ENCODE peak calls at places on chromosomes 12 and 14, in seven cellular contexts. D, S, T, I, H, W and X are unnamed samples.

GRCh38 chr12:77494306-77494705 is 336.4 kb upstream of the NAV3 start:
- DNase-seq in D (no peak), S (no peak), T (no peak), I (no peak), H (no peak), W (no peak), X (no peak)

GRCh38 chr12:58639323-58639934 is 280.9 kb downstream of the LRIG3 start:
- DNase-seq in D (no peak), S (no peak), T (no peak), I (peak; percentile 71), H (no peak), W (no peak), X (no peak)

GRCh38 chr14:73749706-73750105 is 35.5 kb upstream of the PNMA1 start:
- DNase-seq in D (no peak), S (peak; percentile 71), T (no peak), I (no peak), H (no peak), W (no peak), X (no peak)

GRCh38 chr14:76584271-76584702 is 177.0 kb upstream of the VASH1 start:
- DNase-seq in D (no peak), S (no peak), T (no peak), I (no peak), H (no peak), W (no peak), X (no peak)

GRCh38 chr14:76812093-76812421 is 625 bp downstream of the ANGEL1 start:
- DNase-seq in D (no peak), S (no peak), T (no peak), I (no peak), H (no peak), W (no peak), X (peak; percentile 38)

GRCh38 chr14:61726772-61727658 is 31.7 kb downstream of the HIF1A start:
- DNase-seq in D (no peak), S (no peak), T (no peak), I (no peak), H (no peak), W (no peak), X (no peak)

GRCh38 chr12:34207858-34208257 is 185.6 kb downstream of the ALG10 start:
- DNase-seq in D (no peak), S (no peak), T (no peak), I (no peak), H (no peak), W (no peak), X (no peak)

GRCh38 chr14:55381561-55381960 is 30.1 kb downstream of the ATG14 start:
- DNase-seq in D (no peak), S (no peak), T (no peak), I (no peak), H (no peak), W (no peak), X (no peak)

GRCh38 chr12:98084950-98085349 is 430.4 kb upstream of the TMPO start:
- DNase-seq in D (no peak), S (no peak), T (no peak), I (no peak), H (no peak), W (no peak), X (no peak)

GRCh38 chr14:35858521-35859209 is 32.5 kb downstream of the BRMS1L start:
- DNase-seq in D (no peak), S (no peak), T (no peak), I (peak; percentile 70), H (no peak), W (no peak), X (no peak)

GRCh38 chr12:32264995-32265394 is 134.4 kb upstream of the FGD4 start:
- DNase-seq in D (no peak), S (no peak), T (no peak), I (peak; percentile 68), H (peak; percentile 55), W (no peak), X (no peak)

GRCh38 chr12:101792046-101792931 is 38.5 kb downstream of the GNPTAB start:
- DNase-seq in D (no peak), S (no peak), T (no peak), I (no peak), H (no peak), W (no peak), X (no peak)

GRCh38 chr14:46250113-46250703 is 401.4 kb downstream of the RPL10L start:
- DNase-seq in D (no peak), S (no peak), T (no peak), I (no peak), H (no peak), W (no peak), X (no peak)

GRCh38 chr12:43586646-43587245 is 34.7 kb upstream of the ADAMTS20 start:
- DNase-seq in D (no peak), S (no peak), T (no peak), I (no peak), H (no peak), W (no peak), X (no peak)

GRCh38 chr12:106987846-106988245 is 900 bp upstream of the MTERF2 start:
- DNase-seq in D (no peak), S (no peak), T (no peak), I (no peak), H (no peak), W (no peak), X (no peak)

GRCh38 chr14:60512952-60513554 is 4.1 kb downstream of the SIX6 start:
- DNase-seq in D (no peak), S (no peak), T (no peak), I (no peak), H (no peak), W (no peak), X (no peak)

GRCh38 chr14:89477391-89477790 is 60.4 kb upstream of the FOXN3 start:
- DNase-seq in D (no peak), S (peak; percentile 27), T (no peak), I (no peak), H (no peak), W (no peak), X (no peak)

DNA sequence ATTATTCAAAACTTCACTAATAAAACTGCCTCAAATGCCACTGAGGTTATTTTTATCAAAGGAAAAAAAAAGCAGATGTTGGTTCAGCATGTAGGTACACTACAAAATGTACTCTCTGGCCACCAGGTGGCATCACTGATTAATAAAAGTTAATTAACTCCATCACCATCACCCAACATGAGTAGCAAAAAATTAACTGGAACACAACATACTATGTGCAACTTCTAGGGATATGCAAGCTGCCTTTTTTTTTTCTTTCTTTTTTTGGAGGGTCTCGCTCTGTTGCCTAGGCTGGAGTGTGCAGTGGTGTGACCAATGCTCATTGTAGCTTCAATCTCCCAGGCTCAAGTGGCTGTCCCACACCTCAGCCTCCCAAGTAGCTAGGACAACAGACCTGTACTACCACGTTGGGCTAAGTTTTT is 43.8 kb upstream of the NR2C1 start:
- DNase-seq in D (peak; percentile 64), S (no peak), T (peak; percentile 32), I (peak; percentile 75), H (peak; percentile 84), W (no peak), X (no peak)
- H3K27ac ChIP-seq in D (no peak overlapping the region), S (no peak overlapping the region), T (peak overlapping the region; percentile 22), I (no peak overlapping the region), H (no peak overlapping the region), W (peak overlapping the region; percentile 57), X (no peak overlapping the region)

GRCh38 chr14:64556526-64556925 is 6.8 kb downstream of the PPP1R36 start:
- DNase-seq in D (no peak), S (no peak), T (no peak), I (peak; percentile 92), H (no peak), W (no peak), X (no peak)

GRCh38 chr14:64563696-64564095 is 13.9 kb downstream of the PPP1R36 start:
- DNase-seq in D (no peak), S (no peak), T (no peak), I (no peak), H (no peak), W (no peak), X (no peak)

GRCh38 chr14:64562432-64562831 is 12.7 kb downstream of the PPP1R36 start:
- DNase-seq in D (no peak), S (no peak), T (no peak), I (no peak), H (no peak), W (no peak), X (no peak)

GRCh38 chr14:64566651-64567122 is 16.9 kb downstream of the PPP1R36 start:
- DNase-seq in D (no peak), S (no peak), T (no peak), I (no peak), H (no peak), W (no peak), X (no peak)

GRCh38 chr14:64561631-64562030 is 11.9 kb downstream of the PPP1R36 start:
- DNase-seq in D (no peak), S (no peak), T (no peak), I (no peak), H (no peak), W (no peak), X (no peak)
- TF ChIP-seq CTCF in D (no peak), S (no peak), T (no peak), I (no peak), H (no peak), W (no peak), X (no peak)

DNA sequence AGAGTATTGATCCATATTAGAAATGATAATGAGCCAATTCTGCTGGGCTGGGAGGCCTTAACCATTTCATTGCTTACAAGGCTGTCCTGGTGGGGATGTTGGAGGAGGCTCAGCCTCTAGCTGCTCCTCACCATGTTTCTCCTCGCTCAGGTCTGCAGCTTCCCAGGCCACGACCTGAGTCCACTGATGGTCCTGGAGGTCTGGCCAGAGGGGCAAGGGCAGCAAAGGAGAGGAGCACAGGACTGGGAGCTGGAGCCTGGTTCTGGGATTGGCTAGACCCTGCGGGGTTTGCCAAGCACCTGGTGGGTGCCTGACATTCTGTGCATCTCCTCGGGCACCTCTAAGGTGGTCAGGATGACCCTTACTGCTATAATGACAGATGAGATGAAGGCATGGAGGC is 92.6 kb downstream of the KIF26A start:
- DNase-seq in D (no peak), S (peak; percentile 20), T (no peak), I (no peak), H (no peak), W (peak; percentile 29), X (peak; percentile 10)
- H3K4me3 ChIP-seq in D (no peak overlapping the region), S (no peak overlapping the region), T (no peak overlapping the region), I (no peak overlapping the region), H (no peak overlapping the region), W (no peak overlapping the region), X (no peak overlapping the region)

GRCh38 chr14:103816991-103817390 is 30.4 kb downstream of the PPP1R13B start:
- DNase-seq in D (no peak), S (no peak), T (no peak), I (no peak), H (no peak), W (no peak), X (no peak)

GRCh38 chr14:103817595-103817994 is 29.8 kb downstream of the PPP1R13B start:
- DNase-seq in D (no peak), S (no peak), T (no peak), I (no peak), H (no peak), W (no peak), X (no peak)

GRCh38 chr14:103819503-103820307 is 27.7 kb downstream of the PPP1R13B start:
- DNase-seq in D (no peak), S (no peak), T (no peak), I (no peak), H (peak; percentile 47), W (no peak), X (no peak)

GRCh38 chr14:103818870-103819269 is 28.5 kb downstream of the PPP1R13B start:
- DNase-seq in D (no peak), S (no peak), T (no peak), I (no peak), H (no peak), W (no peak), X (no peak)

DNA sequence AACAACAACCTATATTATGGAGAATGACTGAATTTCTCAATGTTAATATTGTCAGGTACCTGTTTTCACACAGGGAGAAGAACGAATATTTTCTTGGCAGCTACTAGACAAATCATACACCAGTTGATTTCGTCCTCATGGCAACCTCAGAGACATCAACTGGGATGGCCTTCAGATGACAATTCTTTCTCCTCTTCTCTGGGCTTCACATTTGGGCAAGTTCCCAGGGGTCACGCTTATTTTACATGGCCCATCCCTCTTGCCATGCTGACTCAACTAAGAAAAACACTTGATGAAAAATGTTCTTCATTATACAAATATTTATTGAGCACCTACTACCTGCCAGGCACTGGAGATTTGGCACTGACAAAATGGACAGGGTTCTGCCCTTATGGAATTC is 29.0 kb downstream of the PPP1R13B start:
- DNase-seq in D (no peak), S (no peak), T (no peak), I (no peak), H (no peak), W (no peak), X (no peak)
- H3K27ac ChIP-seq in D (no peak overlapping the region), S (no peak overlapping the region), T (no peak overlapping the region), I (no peak overlapping the region), H (no peak overlapping the region), W (no peak overlapping the region), X (no peak overlapping the region)